ENCODE peak calls at places on chromosome 16, in six cellular contexts. U, M, Q, N, X and H are unnamed samples.

GRCh38 chr16:69064164-69064563 is 41.3 kb upstream of the HAS3 start:
- DNase-seq in U (no peak), M (no peak), Q (peak; percentile 48), N (no peak), X (peak; percentile 25), H (no peak)

GRCh38 chr16:11470676-11471415 is 115.9 kb downstream of the LITAF start:
- DNase-seq in U (no peak), M (no peak), Q (no peak), N (no peak), X (no peak), H (peak; percentile 3)

GRCh38 chr16:55552621-55553020 is 13.9 kb upstream of the CAPNS2 start:
- DNase-seq in U (no peak), M (no peak), Q (peak; percentile 47), N (no peak), X (peak; percentile 82), H (peak; percentile 80)

GRCh38 chr16:1958715-1959268 is 546 bp upstream of the NDUFB10 start:
- DNase-seq in U (no peak), M (no peak), Q (no peak), N (no peak), X (no peak), H (no peak)

GRCh38 chr16:7515543-7515942 is 182.9 kb downstream of the RBFOX1 start:
- DNase-seq in U (no peak), M (no peak), Q (no peak), N (no peak), X (no peak), H (no peak)

GRCh38 chr16:69141936-69142335 is 9.5 kb downstream of the UTP4 start:
- DNase-seq in U (no peak), M (no peak), Q (no peak), N (no peak), X (no peak), H (no peak)

GRCh38 chr16:67594956-67595355 is 32.6 kb downstream of the CTCF start:
- DNase-seq in U (no peak), M (no peak), Q (peak; percentile 13), N (no peak), X (peak; percentile 27), H (peak; percentile 71)

GRCh38 chr16:46996952-46997458 is 23.5 kb upstream of the DNAJA2 start:
- DNase-seq in U (no peak), M (no peak), Q (no peak), N (no peak), X (no peak), H (no peak)

GRCh38 chr16:27922433-27922832 is 141.1 kb downstream of the GSG1L start:
- DNase-seq in U (no peak), M (no peak), Q (no peak), N (no peak), X (no peak), H (no peak)

GRCh38 chr16:53913082-53913870 is 209.3 kb downstream of the FTO start:
- DNase-seq in U (peak; percentile 80), M (peak; percentile 16), Q (peak; percentile 37), N (no peak), X (peak; percentile 68), H (peak; percentile 97)

GRCh38 chr16:26247063-26247462 is 555.3 kb downstream of the HS3ST4 start:
- DNase-seq in U (no peak), M (no peak), Q (no peak), N (no peak), X (no peak), H (no peak)

GRCh38 chr16:70737377-70738082 is 51.7 kb upstream of the MTSS2 start:
- DNase-seq in U (peak; percentile 99), M (peak; percentile 99), Q (peak; percentile 14), N (no peak), X (peak; percentile 76), H (peak; percentile 73)

GRCh38 chr16:14129502-14129901 is 58.4 kb downstream of the MRTFB start:
- DNase-seq in U (no peak), M (no peak), Q (no peak), N (no peak), X (no peak), H (no peak)

GRCh38 chr16:4089251-4089810 is 26.9 kb downstream of the ADCY9 start:
- DNase-seq in U (no peak), M (no peak), Q (no peak), N (no peak), X (no peak), H (no peak)

GRCh38 chr16:56844056-56844455 is 21.0 kb upstream of the SLC12A3 start:
- DNase-seq in U (no peak), M (no peak), Q (no peak), N (no peak), X (no peak), H (no peak)

GRCh38 chr16:67506468-67506867 is 22.2 kb upstream of the RIPOR1 start:
- DNase-seq in U (no peak), M (no peak), Q (no peak), N (no peak), X (no peak), H (no peak)